ENCODE peak calls at places on chromosomes 16 and 17, in seven cellular contexts. H, B, T, D, W, C and I are unnamed samples.

GRCh38 chr17:27069842-27070508 is 223.9 kb upstream of the WSB1 start:
- DNase-seq in H (no peak), B (no peak), T (no peak), D (no peak), W (no peak), C (no peak), I (no peak)

GRCh38 chr17:44030482-44030881 is 15.7 kb upstream of the TMEM101 start:
- DNase-seq in H (no peak), B (no peak), T (no peak), D (no peak), W (no peak), C (no peak), I (no peak)

GRCh38 chr17:45150911-45151809 is 2.9 kb downstream of the HEXIM1 start:
- DNase-seq in H (no peak), B (no peak), T (no peak), D (peak), W (no peak), C (no peak), I (no peak)

GRCh38 chr17:69223809-69224208 is 4.8 kb downstream of the ABCA10 start:
- DNase-seq in H (no peak), B (peak), T (no peak), D (no peak), W (no peak), C (no peak), I (no peak)

GRCh38 chr16:648071-648785 is 937 bp upstream of the WDR90 start:
- DNase-seq in H (no peak), B (peak), T (peak), D (peak), W (peak), C (no peak), I (no peak)

GRCh38 chr17:28612936-28613872 is 781 bp downstream of the RSKR start:
- DNase-seq in H (peak), B (peak), T (peak), D (peak), W (peak), C (no peak), I (peak)

GRCh38 chr17:31323551-31323950 is 2.1 kb upstream of the EVI2A start:
- DNase-seq in H (no peak), B (no peak), T (no peak), D (no peak), W (no peak), C (no peak), I (no peak)

GRCh38 chr17:19386974-19387920 is at the start of gene MFAP4:
- DNase-seq in H (peak), B (peak), T (no peak), D (no peak), W (peak), C (peak), I (peak)

GRCh38 chr16:4414187-4414909 is 2.0 kb downstream of the CORO7 start:
- DNase-seq in H (no peak), B (no peak), T (no peak), D (peak), W (no peak), C (peak), I (no peak)

GRCh38 chr16:82631701-82632685 is 5.2 kb downstream of the CDH13 start:
- DNase-seq in H (no peak), B (no peak), T (no peak), D (no peak), W (no peak), C (no peak), I (peak)

GRCh38 chr16:26569793-26570192 is 496.9 kb upstream of the C16orf82 start:
- DNase-seq in H (no peak), B (no peak), T (peak), D (peak), W (peak), C (no peak), I (peak)

GRCh38 chr17:46822388-46822921 is 4.0 kb upstream of the WNT3 start:
- DNase-seq in H (no peak), B (no peak), T (no peak), D (no peak), W (peak), C (no peak), I (no peak)

GRCh38 chr16:52597073-52597771 is 50.3 kb upstream of the TOX3 start:
- DNase-seq in H (no peak), B (no peak), T (no peak), D (peak), W (no peak), C (no peak), I (no peak)

GRCh38 chr16:138049-138417 is 440 bp downstream of the NPRL3 start:
- DNase-seq in H (no peak), B (peak), T (no peak), D (no peak), W (peak), C (no peak), I (peak)

GRCh38 chr16:46620265-46621005 is 744 bp downstream of the SHCBP1 start:
- DNase-seq in H (no peak), B (peak), T (no peak), D (no peak), W (no peak), C (no peak), I (no peak)

GRCh38 chr16:85505794-85506339 is 107.3 kb upstream of the GSE1 start:
- DNase-seq in H (no peak), B (no peak), T (no peak), D (no peak), W (no peak), C (no peak), I (no peak)

GRCh38 chr17:80824549-80825470 is 166.8 kb upstream of the CHMP6 start:
- DNase-seq in H (no peak), B (no peak), T (no peak), D (no peak), W (no peak), C (no peak), I (no peak)

GRCh38 chr16:8869212-8869987 is 594 bp upstream of the CARHSP1 start:
- DNase-seq in H (no peak), B (no peak), T (no peak), D (no peak), W (peak), C (no peak), I (no peak)